ENCODE peak calls at places on chromosomes 11 and 22, in nine cellular contexts. One of them, this sample, is unnamed.

GRCh38 chr11:111298466-111299110 is at the start of gene POU2AF3:
- DNase-seq in stimulated activated CD4-positive, alpha-beta T cell treated with anti-CD3 and anti-CD28 coated beads, Interleukin-12 subunit alpha, Interleukin-12 subunit beta, amount 100 ng/mL, for 24 hours: no peak
- DNase-seq in spleen: peak
- DNase-seq in neuronal stem cell: no peak
- DNase-seq in SK-MEL-5: no peak
- DNase-seq in ovary: peak
- DNase-seq in substantia nigra: peak
- DNase-seq in NCI-H1092: no peak
- DNase-seq in amygdala: no peak
- DNase-seq in this sample: no peak

GRCh38 chr11:35237860-35238715 is 99.1 kb downstream of the CD44 start:
- DNase-seq in stimulated activated CD4-positive, alpha-beta T cell treated with anti-CD3 and anti-CD28 coated beads, Interleukin-12 subunit alpha, Interleukin-12 subunit beta, amount 100 ng/mL, for 24 hours: peak
- DNase-seq in spleen: no peak
- DNase-seq in neuronal stem cell: peak
- DNase-seq in SK-MEL-5: peak
- DNase-seq in ovary: no peak
- DNase-seq in substantia nigra: peak
- DNase-seq in NCI-H1092: peak
- DNase-seq in amygdala: no peak
- DNase-seq in this sample: peak

GRCh38 chr11:58498464-58498863 is 9.4 kb downstream of the OR5B21 start:
- DNase-seq in stimulated activated CD4-positive, alpha-beta T cell treated with anti-CD3 and anti-CD28 coated beads, Interleukin-12 subunit alpha, Interleukin-12 subunit beta, amount 100 ng/mL, for 24 hours: no peak
- DNase-seq in spleen: peak
- DNase-seq in neuronal stem cell: no peak
- DNase-seq in SK-MEL-5: no peak
- DNase-seq in ovary: no peak
- DNase-seq in substantia nigra: no peak
- DNase-seq in NCI-H1092: no peak
- DNase-seq in amygdala: no peak
- DNase-seq in this sample: no peak

GRCh38 chr22:49046000-49046545 is 781.6 kb downstream of the BRD1 start:
- DNase-seq in stimulated activated CD4-positive, alpha-beta T cell treated with anti-CD3 and anti-CD28 coated beads, Interleukin-12 subunit alpha, Interleukin-12 subunit beta, amount 100 ng/mL, for 24 hours: no peak
- DNase-seq in spleen: no peak
- DNase-seq in neuronal stem cell: no peak
- DNase-seq in SK-MEL-5: no peak
- DNase-seq in ovary: no peak
- DNase-seq in substantia nigra: no peak
- DNase-seq in NCI-H1092: no peak
- DNase-seq in amygdala: no peak
- DNase-seq in this sample: no peak

GRCh38 chr11:73201888-73202810 is 15.9 kb upstream of the P2RY2 start:
- DNase-seq in stimulated activated CD4-positive, alpha-beta T cell treated with anti-CD3 and anti-CD28 coated beads, Interleukin-12 subunit alpha, Interleukin-12 subunit beta, amount 100 ng/mL, for 24 hours: no peak
- DNase-seq in spleen: no peak
- DNase-seq in neuronal stem cell: no peak
- DNase-seq in SK-MEL-5: no peak
- DNase-seq in ovary: no peak
- DNase-seq in substantia nigra: no peak
- DNase-seq in NCI-H1092: no peak
- DNase-seq in amygdala: no peak
- DNase-seq in this sample: no peak

GRCh38 chr22:27885977-27886842 is 32.8 kb downstream of the PITPNB start:
- DNase-seq in stimulated activated CD4-positive, alpha-beta T cell treated with anti-CD3 and anti-CD28 coated beads, Interleukin-12 subunit alpha, Interleukin-12 subunit beta, amount 100 ng/mL, for 24 hours: peak
- DNase-seq in spleen: no peak
- DNase-seq in neuronal stem cell: peak
- DNase-seq in SK-MEL-5: peak
- DNase-seq in ovary: no peak
- DNase-seq in substantia nigra: no peak
- DNase-seq in NCI-H1092: no peak
- DNase-seq in amygdala: no peak
- DNase-seq in this sample: peak

GRCh38 chr11:134589155-134589554 is 177.1 kb upstream of the B3GAT1 start:
- DNase-seq in stimulated activated CD4-positive, alpha-beta T cell treated with anti-CD3 and anti-CD28 coated beads, Interleukin-12 subunit alpha, Interleukin-12 subunit beta, amount 100 ng/mL, for 24 hours: no peak
- DNase-seq in spleen: no peak
- DNase-seq in neuronal stem cell: no peak
- DNase-seq in SK-MEL-5: no peak
- DNase-seq in ovary: no peak
- DNase-seq in substantia nigra: no peak
- DNase-seq in NCI-H1092: no peak
- DNase-seq in amygdala: no peak
- DNase-seq in this sample: no peak

GRCh38 chr11:107741044-107741823 is 29.4 kb upstream of the SLN start:
- DNase-seq in stimulated activated CD4-positive, alpha-beta T cell treated with anti-CD3 and anti-CD28 coated beads, Interleukin-12 subunit alpha, Interleukin-12 subunit beta, amount 100 ng/mL, for 24 hours: no peak
- DNase-seq in spleen: peak
- DNase-seq in neuronal stem cell: no peak
- DNase-seq in SK-MEL-5: peak
- DNase-seq in ovary: no peak
- DNase-seq in substantia nigra: no peak
- DNase-seq in NCI-H1092: no peak
- DNase-seq in amygdala: no peak
- DNase-seq in this sample: peak

GRCh38 chr11:128915148-128915519 is 24.0 kb downstream of the KCNJ5 start:
- DNase-seq in stimulated activated CD4-positive, alpha-beta T cell treated with anti-CD3 and anti-CD28 coated beads, Interleukin-12 subunit alpha, Interleukin-12 subunit beta, amount 100 ng/mL, for 24 hours: no peak
- DNase-seq in spleen: peak
- DNase-seq in neuronal stem cell: no peak
- DNase-seq in SK-MEL-5: no peak
- DNase-seq in ovary: no peak
- DNase-seq in substantia nigra: no peak
- DNase-seq in NCI-H1092: no peak
- DNase-seq in amygdala: no peak
- DNase-seq in this sample: no peak

GRCh38 chr22:42582987-42583386 is 29.2 kb downstream of the SERHL2 start:
- DNase-seq in stimulated activated CD4-positive, alpha-beta T cell treated with anti-CD3 and anti-CD28 coated beads, Interleukin-12 subunit alpha, Interleukin-12 subunit beta, amount 100 ng/mL, for 24 hours: no peak
- DNase-seq in spleen: no peak
- DNase-seq in neuronal stem cell: no peak
- DNase-seq in SK-MEL-5: no peak
- DNase-seq in ovary: no peak
- DNase-seq in substantia nigra: no peak
- DNase-seq in NCI-H1092: no peak
- DNase-seq in amygdala: no peak
- DNase-seq in this sample: no peak

GRCh38 chr11:76635991-76636520 is 34.5 kb downstream of the LRRC32 start:
- DNase-seq in stimulated activated CD4-positive, alpha-beta T cell treated with anti-CD3 and anti-CD28 coated beads, Interleukin-12 subunit alpha, Interleukin-12 subunit beta, amount 100 ng/mL, for 24 hours: no peak
- DNase-seq in spleen: no peak
- DNase-seq in neuronal stem cell: no peak
- DNase-seq in SK-MEL-5: no peak
- DNase-seq in ovary: no peak
- DNase-seq in substantia nigra: no peak
- DNase-seq in NCI-H1092: no peak
- DNase-seq in amygdala: no peak
- DNase-seq in this sample: no peak

GRCh38 chr22:49882519-49883293 is 29.1 kb downstream of the ZBED4 start:
- DNase-seq in stimulated activated CD4-positive, alpha-beta T cell treated with anti-CD3 and anti-CD28 coated beads, Interleukin-12 subunit alpha, Interleukin-12 subunit beta, amount 100 ng/mL, for 24 hours: no peak
- DNase-seq in spleen: no peak
- DNase-seq in neuronal stem cell: no peak
- DNase-seq in SK-MEL-5: no peak
- DNase-seq in ovary: no peak
- DNase-seq in substantia nigra: no peak
- DNase-seq in NCI-H1092: no peak
- DNase-seq in amygdala: no peak
- DNase-seq in this sample: no peak

GRCh38 chr11:86551286-86551685 is 121.1 kb downstream of the ME3 start:
- DNase-seq in stimulated activated CD4-positive, alpha-beta T cell treated with anti-CD3 and anti-CD28 coated beads, Interleukin-12 subunit alpha, Interleukin-12 subunit beta, amount 100 ng/mL, for 24 hours: no peak
- DNase-seq in spleen: no peak
- DNase-seq in neuronal stem cell: no peak
- DNase-seq in SK-MEL-5: no peak
- DNase-seq in ovary: no peak
- DNase-seq in substantia nigra: no peak
- DNase-seq in NCI-H1092: no peak
- DNase-seq in amygdala: no peak
- DNase-seq in this sample: no peak

GRCh38 chr22:19815093-19815822 is 39.4 kb downstream of the GNB1L start:
- DNase-seq in stimulated activated CD4-positive, alpha-beta T cell treated with anti-CD3 and anti-CD28 coated beads, Interleukin-12 subunit alpha, Interleukin-12 subunit beta, amount 100 ng/mL, for 24 hours: no peak
- DNase-seq in spleen: no peak
- DNase-seq in neuronal stem cell: no peak
- DNase-seq in SK-MEL-5: no peak
- DNase-seq in ovary: no peak
- DNase-seq in substantia nigra: no peak
- DNase-seq in NCI-H1092: no peak
- DNase-seq in amygdala: no peak
- DNase-seq in this sample: no peak

GRCh38 chr22:20469110-20469855 is 26.3 kb downstream of the KLHL22 start:
- DNase-seq in stimulated activated CD4-positive, alpha-beta T cell treated with anti-CD3 and anti-CD28 coated beads, Interleukin-12 subunit alpha, Interleukin-12 subunit beta, amount 100 ng/mL, for 24 hours: no peak
- DNase-seq in spleen: peak
- DNase-seq in neuronal stem cell: no peak
- DNase-seq in SK-MEL-5: no peak
- DNase-seq in ovary: no peak
- DNase-seq in substantia nigra: no peak
- DNase-seq in NCI-H1092: no peak
- DNase-seq in amygdala: no peak
- DNase-seq in this sample: no peak

GRCh38 chr11:66988238-66988637 is 13.1 kb downstream of the C11orf86 start:
- DNase-seq in stimulated activated CD4-positive, alpha-beta T cell treated with anti-CD3 and anti-CD28 coated beads, Interleukin-12 subunit alpha, Interleukin-12 subunit beta, amount 100 ng/mL, for 24 hours: no peak
- DNase-seq in spleen: no peak
- DNase-seq in neuronal stem cell: no peak
- DNase-seq in SK-MEL-5: no peak
- DNase-seq in ovary: no peak
- DNase-seq in substantia nigra: no peak
- DNase-seq in NCI-H1092: no peak
- DNase-seq in amygdala: no peak
- DNase-seq in this sample: no peak